ENCODE peak calls at places on chromosomes 1 and 21, in nine cellular contexts. F is EH; Q is stimulated activated CD4-positive, alpha-beta T cell treated with anti-CD3 and anti-CD28 coated beads, Interleukin-2, amount 100 ng/mL, for 48 hours; K is endodermal cell; U is foreskin fibroblast; M is HS-5; Y is AML-193; T is progenitor cell of endocrine pancreas; I is Right ventricle myocardium inferior. B is an unnamed sample.

GRCh38 chr1:23402286-23403037 is 22.1 kb downstream of the TCEA3 start:
- DNase-seq in U (no peak), F (peak), Y (no peak), T (no peak), Q (no peak), M (no peak), I (no peak), K (no peak), B (no peak)

GRCh38 chr1:152479792-152480595 is 30.6 kb upstream of the LCE5A start:
- DNase-seq in I (no peak), T (no peak), M (no peak), K (peak), Q (peak), U (no peak), Y (no peak), F (peak), B (peak)

GRCh38 chr1:43538143-43538487 is 7.4 kb downstream of the PTPRF start:
- DNase-seq in T (no peak), Y (no peak), Q (no peak), U (no peak), I (peak), K (no peak), F (no peak), M (no peak), B (no peak)

GRCh38 chr1:63414691-63415090 is 47.3 kb downstream of the ALG6 start:
- DNase-seq in K (no peak), I (no peak), M (no peak), Q (no peak), T (no peak), Y (no peak), F (no peak), U (no peak), B (no peak)

GRCh38 chr1:8571200-8571984 is 246.0 kb downstream of the RERE start:
- DNase-seq in U (peak), K (no peak), M (no peak), T (peak), Y (peak), I (no peak), Q (no peak), F (peak), B (no peak)

GRCh38 chr1:226979517-226980121 is 39.5 kb downstream of the COQ8A start:
- DNase-seq in I (no peak), K (peak), Q (no peak), Y (no peak), U (no peak), F (no peak), M (no peak), T (no peak), B (no peak)

GRCh38 chr1:23132033-23132432 is 36.6 kb downstream of the LUZP1 start:
- DNase-seq in I (no peak), T (no peak), Y (no peak), F (peak), K (no peak), U (no peak), M (no peak), Q (no peak), B (no peak)

GRCh38 chr21:19343711-19344110 is 940.1 kb upstream of the TMPRSS15 start:
- DNase-seq in I (no peak), K (no peak), T (no peak), Y (no peak), U (no peak), Q (no peak), F (no peak), M (no peak), B (no peak)

GRCh38 chr1:228515200-228515834 is 28.1 kb downstream of the RNF187 start:
- DNase-seq in K (peak), M (peak), I (no peak), T (peak), Y (peak), F (peak), U (peak), Q (peak), B (peak)

GRCh38 chr1:169588785-169589485 is 2.7 kb upstream of the F5 start:
- DNase-seq in I (no peak), U (no peak), Q (no peak), K (no peak), M (no peak), T (no peak), F (no peak), Y (no peak), B (no peak)

GRCh38 chr1:203406446-203407045 is 55.6 kb upstream of the FMOD start:
- DNase-seq in Q (no peak), Y (no peak), U (no peak), F (peak), K (no peak), T (no peak), I (peak), M (no peak), B (no peak)

GRCh38 chr1:14705824-14706223 is 107.3 kb downstream of the KAZN start:
- DNase-seq in U (no peak), K (no peak), Q (no peak), I (no peak), T (no peak), F (no peak), M (no peak), Y (no peak), B (no peak)

GRCh38 chr1:112614460-112615065 is 4.4 kb downstream of the ST7L start:
- DNase-seq in F (peak), Y (peak), T (no peak), U (peak), I (no peak), K (peak), M (no peak), Q (no peak), B (peak)

GRCh38 chr1:224747578-224747977 is 131.5 kb downstream of the CNIH3 start:
- DNase-seq in M (no peak), U (peak), Y (peak), F (peak), I (no peak), Q (no peak), K (no peak), T (no peak), B (no peak)

GRCh38 chr1:56073614-56074356 is 505.6 kb downstream of the PLPP3 start:
- DNase-seq in K (no peak), F (peak), T (no peak), Q (no peak), Y (no peak), U (peak), I (peak), M (no peak), B (no peak)

GRCh38 chr1:167871331-167871730 is 42.6 kb downstream of the ADCY10 start:
- DNase-seq in Q (no peak), F (peak), I (no peak), Y (no peak), T (no peak), K (no peak), M (no peak), U (peak), B (no peak)

GRCh38 chr1:31372961-31373896 is at the start of gene FABP3:
- DNase-seq in T (peak), Q (no peak), Y (no peak), F (peak), M (no peak), U (peak), I (peak), K (peak), B (no peak)

GRCh38 chr1:204868340-204868700 is 2.3 kb upstream of the NFASC start:
- DNase-seq in U (no peak), Y (no peak), T (no peak), I (no peak), K (peak), F (no peak), M (no peak), Q (no peak), B (no peak)

GRCh38 chr1:93605812-93606512 is 75.7 kb downstream of the BCAR3 start:
- DNase-seq in F (peak), Q (no peak), Y (no peak), M (peak), T (no peak), I (no peak), U (peak), K (peak), B (no peak)

GRCh38 chr1:234214129-234214910 is 158.9 kb upstream of the COA6 start:
- DNase-seq in K (peak), F (peak), T (peak), M (no peak), U (no peak), Y (no peak), I (peak), Q (peak), B (no peak)

GRCh38 chr1:71796044-71796443 is 486.3 kb downstream of the NEGR1 start:
- DNase-seq in U (no peak), Q (no peak), M (no peak), K (no peak), I (no peak), T (no peak), Y (no peak), F (no peak), B (no peak)

GRCh38 chr21:43824883-43825609 is 35.7 kb downstream of the RRP1 start:
- DNase-seq in F (no peak), Y (no peak), U (no peak), Q (no peak), I (no peak), T (no peak), M (no peak), K (no peak), B (no peak)

GRCh38 chr1:20359451-20360330 is 69.0 kb downstream of the VWA5B1 start:
- DNase-seq in F (no peak), K (no peak), U (no peak), Y (no peak), I (peak), M (no peak), Q (peak), T (no peak), B (no peak)

GRCh38 chr1:165162671-165163241 is 193.8 kb downstream of the LMX1A start:
- DNase-seq in F (peak), U (no peak), M (no peak), I (no peak), Y (no peak), Q (no peak), K (peak), T (peak), B (no peak)

GRCh38 chr1:176119549-176119948 is 87.5 kb downstream of the COP1 start:
- DNase-seq in T (no peak), Y (peak), U (no peak), Q (no peak), M (no peak), F (peak), I (no peak), K (no peak), B (no peak)

GRCh38 chr1:89587728-89588127 is 45.2 kb upstream of the LRRC8C start:
- DNase-seq in K (no peak), Q (no peak), F (no peak), Y (no peak), T (no peak), I (no peak), U (no peak), M (no peak), B (no peak)

GRCh38 chr21:44911384-44912157 is 9.1 kb downstream of the ITGB2 start:
- DNase-seq in T (no peak), Q (no peak), I (peak), U (no peak), K (peak), Y (peak), M (no peak), F (no peak), B (peak)

GRCh38 chr1:71522721-71523120 is 441.9 kb upstream of the ZRANB2 start:
- DNase-seq in Y (no peak), K (no peak), Q (no peak), T (no peak), F (peak), U (peak), I (no peak), M (no peak), B (no peak)

B was measured in central memory CD4-positive, alpha-beta T cell.